ENCODE peak calls at places on chromosomes 3 and 15, in six cellular contexts. M, A, H, F, N and L are unnamed samples.

GRCh38 chr15:82812994-82813393 is 3.6 kb downstream of the WHAMM start:
- DNase-seq in M (no peak), A (no peak), H (no peak), F (no peak), N (no peak), L (no peak)

GRCh38 chr15:68148039-68148438 is 57.1 kb downstream of the CALML4 start:
- DNase-seq in M (no peak), A (no peak), H (no peak), F (no peak), N (no peak), L (no peak)

GRCh38 chr15:79606831-79607355 is 174.8 kb downstream of the MINAR1 start:
- DNase-seq in M (no peak), A (no peak), H (no peak), F (no peak), N (no peak), L (no peak)

GRCh38 chr15:54820811-54821210 is 375.9 kb downstream of the RSL24D1 start:
- DNase-seq in M (peak; percentile 27), A (no peak), H (no peak), F (peak; percentile 1), N (peak; percentile 44), L (no peak)

GRCh38 chr15:24761704-24762302 is 86.2 kb downstream of the NPAP1 start:
- DNase-seq in M (no peak), A (no peak), H (no peak), F (no peak), N (no peak), L (no peak)

GRCh38 chr3:17749281-17749680 is 6.8 kb upstream of the TBC1D5 start:
- DNase-seq in M (no peak), A (no peak), H (no peak), F (no peak), N (no peak), L (no peak)

GRCh38 chr15:58292761-58293175 is 139.0 kb upstream of the LIPC start:
- DNase-seq in M (no peak), A (no peak), H (no peak), F (no peak), N (no peak), L (no peak)

GRCh38 chr15:31200735-31201151 is 99.2 kb upstream of the TRPM1 start:
- DNase-seq in M (peak; percentile 60), A (peak; percentile 15), H (no peak), F (no peak), N (peak; percentile 88), L (no peak)

GRCh38 chr15:38129531-38130199 is 123.0 kb upstream of the SPRED1 start:
- DNase-seq in M (peak; percentile 63), A (peak; percentile 98), H (no peak), F (peak; percentile 37), N (peak; percentile 75), L (no peak)

GRCh38 chr15:100877551-100877950 is 2.1 kb upstream of the ALDH1A3 start:
- DNase-seq in M (no peak), A (no peak), H (no peak), F (no peak), N (no peak), L (no peak)

GRCh38 chr3:58668247-58668646 is 1.7 kb upstream of the FAM3D start:
- DNase-seq in M (no peak), A (no peak), H (no peak), F (no peak), N (no peak), L (no peak)

GRCh38 chr3:171113716-171114115 is 87.2 kb upstream of the SLC2A2 start:
- DNase-seq in M (no peak), A (no peak), H (peak; percentile 23), F (no peak), N (no peak), L (no peak)

GRCh38 chr3:129650256-129650872 is 43.9 kb upstream of the PLXND1 start:
- DNase-seq in M (peak; percentile 52), A (no peak), H (no peak), F (no peak), N (peak; percentile 45), L (no peak)

GRCh38 chr15:36029606-36030005 is 483.6 kb upstream of the DPH6 start:
- DNase-seq in M (no peak), A (peak; percentile 41), H (no peak), F (no peak), N (no peak), L (no peak)

GRCh38 chr15:66278061-66278460 is 15.3 kb upstream of the DIS3L start:
- DNase-seq in M (no peak), A (no peak), H (no peak), F (no peak), N (no peak), L (no peak)

GRCh38 chr3:126484148-126484547 is 8.5 kb upstream of the ZXDC start:
- DNase-seq in M (no peak), A (no peak), H (no peak), F (no peak), N (no peak), L (no peak)

GRCh38 chr3:99355465-99355864 is 282.9 kb upstream of the COL8A1 start:
- DNase-seq in M (no peak), A (no peak), H (no peak), F (no peak), N (no peak), L (no peak)